ENCODE peak calls at places on chromosomes 12 and 14, in nine cellular contexts. N is WERI-Rb-1; F is osteoblast; M is activated CD8-positive, alpha-beta T cell treated with anti-CD3 and anti-CD28 coated beads for 36 hours; K is GM10248; R is fibroblast of mammary gland; X is fibroblast of pulmonary artery; P is nephron progenitor cell; A is HFFc6. Z is an unnamed sample.
A peak's percentile ranks its signal among the peaks of the same experiment; 100 is the strongest.

GRCh38 chr14:75389679-75390078 is 38.1 kb upstream of the JDP2 start:
- DNase-seq in M (no peak), R (peak; percentile 19), P (no peak), N (no peak), K (no peak), X (no peak), F (no peak), A (peak; percentile 15), Z (no peak)

GRCh38 chr12:6956332-6956727 is 5.2 kb downstream of the PTPN6 start:
- DNase-seq in N (no peak), P (no peak), A (no peak), K (no peak), M (peak; percentile 73), F (no peak), R (no peak), X (no peak), Z (no peak)

GRCh38 chr14:104973215-104974145 is 4.7 kb downstream of the AHNAK2 start:
- DNase-seq in F (peak; percentile 100), K (no peak), M (no peak), N (peak; percentile 10), P (peak; percentile 37), A (peak; percentile 95), X (peak; percentile 95), R (peak; percentile 95), Z (peak; percentile 91)

GRCh38 chr12:19826988-19827550 is 387.8 kb downstream of the AEBP2 start:
- DNase-seq in X (no peak), M (no peak), A (no peak), P (no peak), R (peak; percentile 38), F (no peak), N (no peak), K (no peak), Z (peak; percentile 55)

GRCh38 chr12:59027199-59027598 is 106.9 kb upstream of the LRIG3 start:
- DNase-seq in P (no peak), K (no peak), R (no peak), N (no peak), A (no peak), X (no peak), M (no peak), F (no peak), Z (no peak)

GRCh38 chr12:92602476-92602875 is 100.3 kb upstream of the PLEKHG7 start:
- DNase-seq in P (no peak), X (peak; percentile 97), K (no peak), M (no peak), F (no peak), A (peak; percentile 75), R (peak; percentile 92), N (no peak), Z (peak; percentile 94)

GRCh38 chr12:70695361-70696023 is 58.3 kb upstream of the PTPRB start:
- DNase-seq in F (no peak), P (no peak), M (no peak), N (no peak), R (no peak), X (no peak), K (no peak), A (no peak), Z (peak; percentile 4)

GRCh38 chr12:92928431-92928961 is 599 bp downstream of the EEA1 start:
- DNase-seq in A (no peak), M (peak; percentile 78), X (peak; percentile 27), F (peak; percentile 67), P (no peak), N (peak; percentile 25), R (peak; percentile 17), K (no peak), Z (peak; percentile 26)

GRCh38 chr14:89801128-89801527 is 153.4 kb downstream of the EFCAB11 start:
- DNase-seq in P (no peak), M (no peak), R (peak; percentile 17), X (no peak), F (no peak), K (no peak), A (peak; percentile 10), N (no peak), Z (no peak)

GRCh38 chr12:27284751-27285150 is 40.7 kb downstream of the STK38L start:
- DNase-seq in X (peak; percentile 80), K (peak; percentile 29), N (no peak), M (no peak), P (no peak), F (no peak), R (peak; percentile 89), A (peak; percentile 64), Z (peak; percentile 77)

GRCh38 chr12:122111070-122111750 is 32.7 kb downstream of the MLXIP start:
- DNase-seq in X (no peak), K (no peak), A (no peak), N (no peak), R (no peak), F (peak; percentile 43), M (no peak), P (no peak), Z (no peak)

GRCh38 chr12:113416091-113416754 is 6.0 kb upstream of the SDSL start:
- DNase-seq in P (no peak), M (no peak), F (no peak), N (no peak), X (no peak), K (no peak), A (no peak), R (peak; percentile 26), Z (peak; percentile 35)

GRCh38 chr12:32331133-32331532 is 68.2 kb upstream of the FGD4 start:
- DNase-seq in R (no peak), A (peak; percentile 3), K (no peak), P (no peak), M (no peak), N (no peak), X (peak; percentile 45), F (no peak), Z (peak; percentile 37)

GRCh38 chr12:79307340-79307739 is 383.4 kb downstream of the PAWR start:
- DNase-seq in M (no peak), P (no peak), N (no peak), F (no peak), K (no peak), A (no peak), X (no peak), R (no peak), Z (no peak)

GRCh38 chr12:63079791-63080395 is 71.1 kb downstream of the AVPR1A start:
- DNase-seq in M (no peak), P (no peak), F (no peak), N (no peak), R (no peak), K (no peak), A (no peak), X (no peak), Z (peak; percentile 43)
- TF ChIP-seq CTCF in M (no peak), P (no peak), F (no peak), N (no peak), R (no peak), K (no peak), A (no peak), X (no peak), Z (no peak)

DNA sequence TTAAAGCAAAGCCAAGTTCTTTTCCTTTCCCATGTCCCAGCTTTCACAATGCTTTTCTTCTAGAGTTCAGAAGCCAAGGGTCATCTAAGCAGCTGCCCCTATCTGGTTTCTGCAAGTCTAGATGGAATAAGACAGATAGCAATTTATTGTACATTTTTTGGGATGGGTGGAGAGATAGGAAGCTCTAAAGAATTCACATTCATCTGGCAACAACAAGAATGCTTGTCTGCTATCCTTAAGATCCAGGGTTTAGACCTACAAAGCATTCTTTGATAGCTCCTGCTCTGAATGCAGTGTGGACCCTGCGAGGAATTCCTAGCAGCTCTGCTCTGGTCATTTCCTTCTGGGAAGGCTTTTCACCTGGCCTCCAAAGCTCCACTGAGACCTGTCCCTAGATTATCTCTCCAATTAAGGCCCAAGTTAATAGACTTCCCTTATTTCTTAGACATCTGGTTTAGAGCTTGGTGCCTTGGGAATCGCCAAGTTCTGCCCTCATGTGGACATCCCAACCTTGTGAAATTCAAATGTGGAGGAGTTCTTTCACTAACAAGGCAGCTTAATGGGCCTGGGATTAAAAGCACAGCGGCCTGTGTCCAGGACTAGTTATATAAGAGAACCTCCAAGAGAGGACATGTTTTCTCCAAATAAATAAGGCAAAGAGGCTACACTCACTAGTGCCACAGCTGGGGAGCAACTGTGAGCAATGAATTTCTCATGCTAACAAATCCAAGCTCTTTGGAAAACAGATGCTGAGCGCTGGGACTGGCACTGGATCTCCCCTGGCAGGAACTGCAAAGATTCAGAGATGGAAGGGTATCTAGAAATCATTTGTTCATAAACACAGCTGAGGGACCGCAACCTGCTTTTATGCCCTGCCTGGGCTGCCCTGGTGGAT is 384.5 kb upstream of the DDHD1 start:
- DNase-seq in X (no peak), R (peak; percentile 32), P (no peak), A (no peak), N (no peak), K (no peak), F (no peak), M (no peak), Z (peak; percentile 2)
- TF ChIP-seq CTCF in X (peak; percentile 1), R (no peak), P (no peak), A (peak; percentile 31), N (no peak), K (no peak), F (peak; percentile 6), M (no peak), Z (no peak)

DNA sequence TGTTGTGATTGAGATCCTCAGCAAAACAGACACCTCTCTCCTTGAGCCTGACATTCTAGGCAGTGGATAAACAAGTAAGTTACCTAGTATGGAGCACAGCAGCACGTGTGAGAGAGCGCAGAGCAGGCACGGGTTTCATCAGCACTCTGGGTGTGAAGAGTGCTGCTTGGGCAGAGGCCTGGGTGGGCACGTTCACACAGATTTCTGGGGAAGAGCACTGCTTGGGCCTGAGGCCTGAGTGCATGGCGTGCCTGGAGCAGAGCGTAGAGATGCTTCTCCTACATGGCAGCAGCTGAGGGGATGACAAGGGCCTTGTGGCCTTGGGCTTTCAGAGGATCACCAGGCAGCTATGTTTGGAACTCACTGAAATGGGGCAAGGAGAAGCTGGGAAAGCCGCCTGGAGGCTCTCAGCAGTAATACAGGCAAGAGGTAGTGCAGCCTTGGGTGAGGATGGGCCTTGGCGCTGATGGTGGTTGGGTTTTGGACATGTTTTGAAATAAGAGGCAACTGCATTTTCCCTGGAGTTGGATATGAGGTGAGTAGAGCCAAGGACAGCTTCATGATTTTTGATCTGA is 17.6 kb downstream of the CKB start:
- DNase-seq in X (no peak), A (no peak), N (no peak), F (peak; percentile 78), P (no peak), M (no peak), R (no peak), K (no peak), Z (peak; percentile 26)
- TF ChIP-seq CTCF in X (no peak), A (peak; percentile 47), N (peak; percentile 30), F (no peak), P (peak; percentile 9), M (no peak), R (peak; percentile 8), K (no peak), Z (peak; percentile 34)

DNA sequence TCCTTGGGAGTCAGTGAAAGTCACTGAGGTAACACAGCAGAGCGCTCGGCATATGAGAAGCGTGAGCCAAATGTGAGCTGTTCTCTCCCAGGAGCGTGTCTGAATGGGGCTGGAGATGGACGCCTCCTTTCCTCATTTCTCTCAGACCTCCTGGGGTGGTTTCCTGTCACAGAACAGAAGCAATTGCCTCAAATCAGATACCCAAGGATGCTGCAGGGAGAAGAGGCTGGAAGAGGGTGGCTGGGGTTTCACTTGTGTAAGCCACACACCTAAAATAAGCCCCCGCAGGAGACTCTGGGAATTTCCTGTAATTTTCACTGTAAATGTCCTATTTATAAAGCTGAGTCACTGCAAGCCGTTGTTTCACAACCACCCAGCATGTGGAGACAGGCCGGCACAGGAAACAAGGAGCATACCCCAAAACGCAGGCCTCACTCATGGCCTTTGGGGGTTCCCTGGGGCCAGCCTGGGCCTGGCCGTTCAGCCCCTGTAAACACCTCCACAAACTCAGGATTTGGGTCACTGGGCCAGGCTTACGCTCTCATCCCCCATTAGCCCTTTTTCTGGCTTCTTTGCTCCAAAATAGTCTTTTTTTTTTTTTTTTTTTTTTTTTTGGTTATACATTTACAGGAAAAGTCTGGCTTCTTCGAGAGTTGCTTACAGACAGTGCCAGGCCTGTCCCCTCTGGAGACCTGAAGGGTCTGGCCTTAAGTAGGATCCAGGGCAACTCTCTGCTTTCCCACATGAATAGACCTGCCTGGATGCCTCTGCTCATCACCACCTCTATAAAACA is 55.3 kb downstream of the VCPKMT start:
- DNase-seq in M (peak; percentile 75), P (no peak), R (peak; percentile 95), A (peak; percentile 91), N (peak; percentile 29), X (peak; percentile 95), K (peak; percentile 46), F (peak; percentile 96), Z (peak; percentile 95)
- TF ChIP-seq CTCF in M (no peak), P (no peak), R (peak; percentile 31), A (peak; percentile 62), N (peak; percentile 1), X (peak; percentile 28), K (no peak), F (peak; percentile 20), Z (peak; percentile 33)

Z was measured in choroid plexus epithelial cell.